ENCODE peak calls at places on chromosomes 12 and 14, in six cellular contexts. A is thyroid gland, I is astrocyte of the cerebellum, E is fibroblast of villous mesenchyme, F is GM12865, X is cardiac muscle cell. T is an unnamed sample.

GRCh38 chr12:49188205-49188915 is 520 bp downstream of the TUBA1A start:
- DNase-seq in A (peak), I (no peak), E (peak), F (peak), X (peak), T (no peak)

GRCh38 chr12:100058482-100059029 is 73.8 kb upstream of the ANKS1B start:
- DNase-seq in A (no peak), I (peak), E (peak), F (peak), X (peak), T (peak)

GRCh38 chr12:71694099-71694820 is 8.4 kb downstream of the TMEM19 start:
- DNase-seq in A (no peak), I (no peak), E (no peak), F (peak), X (peak), T (no peak)

GRCh38 chr12:108679282-108679681 is 45.6 kb upstream of the SELPLG start:
- DNase-seq in A (no peak), I (no peak), E (no peak), F (no peak), X (no peak), T (no peak)

GRCh38 chr12:32765906-32766305 is 10.2 kb upstream of the YARS2 start:
- DNase-seq in A (no peak), I (peak), E (peak), F (no peak), X (no peak), T (no peak)

GRCh38 chr12:27505771-27506170 is 18.2 kb upstream of the PPFIBP1 start:
- DNase-seq in A (peak), I (no peak), E (no peak), F (no peak), X (no peak), T (no peak)

GRCh38 chr14:64610049-64610746 is 60.4 kb downstream of the PPP1R36 start:
- DNase-seq in A (no peak), I (no peak), E (no peak), F (no peak), X (no peak), T (no peak)

GRCh38 chr14:64504897-64505771 is 564 bp downstream of the ZBTB1 start:
- DNase-seq in A (peak), I (peak), E (peak), F (peak), X (peak), T (no peak)

GRCh38 chr14:62168564-62169155 is 406.4 kb downstream of the SNAPC1 start:
- DNase-seq in A (no peak), I (no peak), E (no peak), F (no peak), X (no peak), T (no peak)

GRCh38 chr12:79934309-79935020 is 432 bp downstream of the PPP1R12A start:
- DNase-seq in A (peak), I (no peak), E (no peak), F (no peak), X (peak), T (no peak)

GRCh38 chr12:52130695-52131094 is 51.2 kb downstream of the SMIM41 start:
- DNase-seq in A (no peak), I (no peak), E (no peak), F (no peak), X (no peak), T (no peak)

GRCh38 chr14:53714495-53715389 is 241.9 kb downstream of the BMP4 start:
- DNase-seq in A (no peak), I (no peak), E (peak), F (no peak), X (no peak), T (no peak)

GRCh38 chr14:42779024-42779423 is 1172.3 kb downstream of the LRFN5 start:
- DNase-seq in A (no peak), I (peak), E (peak), F (no peak), X (no peak), T (no peak)

GRCh38 chr12:62808166-62808879 is 126.6 kb downstream of the PPM1H start:
- DNase-seq in A (no peak), I (no peak), E (no peak), F (peak), X (no peak), T (no peak)

GRCh38 chr14:69615471-69616407 is 4.3 kb downstream of the SUSD6 start:
- DNase-seq in A (peak), I (peak), E (peak), F (peak), X (no peak), T (no peak)

GRCh38 chr14:35944847-35945246 is 118.7 kb downstream of the BRMS1L start:
- DNase-seq in A (peak), I (no peak), E (no peak), F (peak), X (no peak), T (no peak)

GRCh38 chr14:76537912-76538647 is 162.1 kb downstream of the ESRRB start:
- DNase-seq in A (no peak), I (no peak), E (no peak), F (no peak), X (no peak), T (no peak)

GRCh38 chr14:102749833-102750775 is 27.1 kb upstream of the TRAF3 start:
- DNase-seq in A (no peak), I (no peak), E (no peak), F (no peak), X (no peak), T (no peak)

GRCh38 chr12:30822385-30823139 is 67.8 kb upstream of the CAPRIN2 start:
- DNase-seq in A (peak), I (no peak), E (peak), F (peak), X (peak), T (no peak)

GRCh38 chr14:34951286-34951685 is 31.5 kb upstream of the SRP54 start:
- DNase-seq in A (no peak), I (peak), E (peak), F (no peak), X (no peak), T (peak)

GRCh38 chr12:13853471-13853870 is 127.9 kb downstream of the GRIN2B start:
- DNase-seq in A (no peak), I (no peak), E (no peak), F (no peak), X (no peak), T (no peak)

GRCh38 chr12:72564120-72564519 is 291.9 kb downstream of the TRHDE start:
- DNase-seq in A (no peak), I (no peak), E (no peak), F (no peak), X (no peak), T (no peak)

GRCh38 chr12:132285991-132286681 is 43.3 kb downstream of the GALNT9 start:
- DNase-seq in A (peak), I (no peak), E (peak), F (no peak), X (peak), T (no peak)

GRCh38 chr12:102862486-102862885 is 54.6 kb downstream of the PAH start:
- DNase-seq in A (no peak), I (no peak), E (no peak), F (no peak), X (no peak), T (no peak)

GRCh38 chr14:100450736-100451135 is 127.6 kb downstream of the SLC25A47 start:
- DNase-seq in A (no peak), I (no peak), E (no peak), F (no peak), X (no peak), T (no peak)

GRCh38 chr12:67892289-67892688 is 97.0 kb upstream of the IFNG-AS1 start:
- DNase-seq in A (no peak), I (no peak), E (no peak), F (no peak), X (no peak), T (no peak)

GRCh38 chr12:24111591-24111990 is 162.1 kb upstream of the SOX5 start:
- DNase-seq in A (no peak), I (peak), E (peak), F (no peak), X (no peak), T (no peak)

GRCh38 chr12:48813464-48814312 is 4.6 kb upstream of the CACNB3 start:
- DNase-seq in A (peak), I (peak), E (peak), F (no peak), X (no peak), T (no peak)

GRCh38 chr12:118109088-118109487 is 5.3 kb upstream of the VSIG10 start:
- DNase-seq in A (no peak), I (no peak), E (no peak), F (no peak), X (peak), T (no peak)

GRCh38 chr12:64695550-64695949 is 63.7 kb downstream of the GNS start:
- DNase-seq in A (no peak), I (no peak), E (no peak), F (no peak), X (no peak), T (no peak)

GRCh38 chr14:45249847-45250575 is 3.0 kb downstream of the MIS18BP1 start:
- DNase-seq in A (no peak), I (peak), E (peak), F (peak), X (no peak), T (peak)

GRCh38 chr14:87829543-87829942 is 163.4 kb downstream of the GALC start:
- DNase-seq in A (no peak), I (no peak), E (no peak), F (no peak), X (no peak), T (no peak)

GRCh38 chr12:10457760-10458159 is 4.6 kb upstream of the KLRC1 start:
- DNase-seq in A (no peak), I (no peak), E (no peak), F (no peak), X (no peak), T (no peak)

GRCh38 chr12:88578821-88579518 is 1.3 kb downstream of the KITLG start:
- DNase-seq in A (no peak), I (no peak), E (no peak), F (no peak), X (peak), T (no peak)

GRCh38 chr12:88579572-88579940 is 715 bp downstream of the KITLG start:
- DNase-seq in A (peak), I (no peak), E (no peak), F (peak), X (peak), T (no peak)

GRCh38 chr12:88578274-88578673 is 2.0 kb downstream of the KITLG start:
- DNase-seq in A (no peak), I (no peak), E (no peak), F (no peak), X (no peak), T (no peak)

GRCh38 chr12:88577537-88577936 is 2.7 kb downstream of the KITLG start:
- DNase-seq in A (no peak), I (no peak), E (no peak), F (no peak), X (peak), T (no peak)

DNA sequence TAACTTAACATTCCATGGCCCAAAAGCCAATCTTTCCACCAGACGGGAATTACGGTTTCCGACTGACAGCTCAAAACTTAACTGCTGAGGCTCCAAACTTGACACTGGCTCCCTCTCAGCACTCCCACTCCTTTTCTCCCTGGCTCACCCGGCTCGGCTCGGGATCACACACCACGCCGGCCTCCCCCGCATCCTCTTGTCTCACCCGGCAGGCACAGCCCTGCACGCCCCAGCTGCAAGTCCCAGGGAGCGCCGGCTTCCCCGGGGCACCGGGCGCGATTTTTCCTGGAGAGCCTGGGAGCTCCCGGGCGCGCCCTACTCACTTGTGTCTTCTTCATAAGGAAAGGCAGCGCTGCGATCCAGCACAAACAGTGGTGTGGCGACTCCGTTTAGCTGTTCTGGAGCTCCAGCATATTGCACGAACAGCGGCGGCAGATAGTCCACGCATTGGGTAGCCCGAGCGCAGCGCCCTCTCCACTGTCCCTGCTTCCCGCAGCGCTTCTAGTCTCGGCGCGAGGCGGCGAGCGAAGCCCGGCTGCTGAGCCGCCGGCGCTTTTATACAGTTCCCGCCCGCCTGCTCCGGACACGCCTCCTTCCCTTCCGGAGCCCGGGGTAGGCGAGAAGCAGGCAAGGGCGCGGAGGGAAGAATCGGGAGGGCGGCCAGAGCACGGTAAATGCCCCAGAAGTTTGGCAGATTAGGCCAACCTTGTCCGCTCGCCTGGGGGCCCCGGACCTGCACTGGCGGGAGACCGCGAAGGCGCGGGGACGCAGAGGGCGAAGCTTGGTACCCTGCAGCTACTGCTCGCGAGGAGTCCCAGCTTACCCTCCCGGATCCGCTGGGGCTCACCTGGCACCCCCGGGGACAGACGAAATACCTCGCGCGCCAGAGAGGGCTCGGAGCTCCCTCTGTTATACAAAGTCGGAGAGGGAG is at the start of gene KITLG:
- DNase-seq in A (peak), I (peak), E (peak), F (peak), X (peak), T (no peak)
- TF ChIP-seq CTCF in A (no peak), I (peak), E (peak), F (no peak), X (peak), T (peak)

DNA sequence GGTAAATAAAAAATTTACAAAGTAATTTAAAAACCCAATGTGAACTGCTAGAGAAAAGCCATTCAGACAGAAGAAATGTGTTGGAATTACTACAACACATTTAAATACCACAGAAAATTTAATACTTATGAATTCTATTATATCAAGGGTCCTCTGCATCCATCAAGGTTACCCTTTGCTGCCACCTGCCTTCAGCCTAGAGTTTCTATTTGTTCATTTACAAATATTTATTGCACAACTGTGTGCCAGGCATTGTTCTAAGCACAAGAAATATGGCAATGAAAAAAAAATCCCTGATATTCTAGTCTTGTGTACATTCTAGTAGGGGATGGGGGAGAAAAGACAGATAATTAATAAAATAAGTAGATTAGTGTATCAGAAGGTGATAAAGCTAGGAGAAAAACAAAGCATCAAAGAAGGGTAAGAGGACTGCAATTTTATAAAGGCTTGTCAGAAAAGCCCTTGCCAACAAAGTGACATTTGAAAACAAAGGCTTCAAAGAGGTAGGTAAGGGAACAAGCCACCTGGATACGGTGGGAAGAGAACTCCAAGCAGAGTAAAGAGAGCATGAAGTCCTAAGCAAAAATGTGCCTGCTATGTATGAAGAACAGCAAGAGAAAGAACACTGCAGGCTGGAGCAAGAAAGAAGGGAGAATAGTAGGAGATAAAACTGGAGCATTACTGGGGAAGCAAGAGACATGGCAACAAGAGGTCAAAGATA is 59.1 kb upstream of the SLC6A13 start:
- DNase-seq in A (peak), I (no peak), E (peak), F (no peak), X (peak), T (no peak)
- TF ChIP-seq CTCF in A (peak), I (peak), E (no peak), F (no peak), X (no peak), T (no peak)

GRCh38 chr14:90109858-90110257 is 48.1 kb downstream of the KCNK13 start:
- DNase-seq in A (peak), I (no peak), E (no peak), F (no peak), X (no peak), T (no peak)
- TF ChIP-seq CTCF in A (no peak), I (peak), E (no peak), F (peak), X (peak), T (no peak)

GRCh38 chr12:20572451-20572850 is 122.7 kb upstream of the SLCO1C1 start:
- DNase-seq in A (no peak), I (no peak), E (no peak), F (no peak), X (no peak), T (no peak)
- TF ChIP-seq CTCF in A (no peak), I (no peak), E (no peak), F (no peak), X (no peak), T (no peak)

GRCh38 chr14:30330452-30330851 is 228.5 kb upstream of the G2E3 start:
- DNase-seq in A (no peak), I (no peak), E (peak), F (no peak), X (no peak), T (no peak)
- TF ChIP-seq CTCF in A (peak), I (peak), E (peak), F (peak), X (peak), T (peak)

GRCh38 chr12:88185279-88185678 is 43.2 kb downstream of the TMTC3 start:
- DNase-seq in A (no peak), I (no peak), E (no peak), F (no peak), X (no peak), T (no peak)
- TF ChIP-seq CTCF in A (no peak), I (no peak), E (no peak), F (no peak), X (no peak), T (no peak)

DNA sequence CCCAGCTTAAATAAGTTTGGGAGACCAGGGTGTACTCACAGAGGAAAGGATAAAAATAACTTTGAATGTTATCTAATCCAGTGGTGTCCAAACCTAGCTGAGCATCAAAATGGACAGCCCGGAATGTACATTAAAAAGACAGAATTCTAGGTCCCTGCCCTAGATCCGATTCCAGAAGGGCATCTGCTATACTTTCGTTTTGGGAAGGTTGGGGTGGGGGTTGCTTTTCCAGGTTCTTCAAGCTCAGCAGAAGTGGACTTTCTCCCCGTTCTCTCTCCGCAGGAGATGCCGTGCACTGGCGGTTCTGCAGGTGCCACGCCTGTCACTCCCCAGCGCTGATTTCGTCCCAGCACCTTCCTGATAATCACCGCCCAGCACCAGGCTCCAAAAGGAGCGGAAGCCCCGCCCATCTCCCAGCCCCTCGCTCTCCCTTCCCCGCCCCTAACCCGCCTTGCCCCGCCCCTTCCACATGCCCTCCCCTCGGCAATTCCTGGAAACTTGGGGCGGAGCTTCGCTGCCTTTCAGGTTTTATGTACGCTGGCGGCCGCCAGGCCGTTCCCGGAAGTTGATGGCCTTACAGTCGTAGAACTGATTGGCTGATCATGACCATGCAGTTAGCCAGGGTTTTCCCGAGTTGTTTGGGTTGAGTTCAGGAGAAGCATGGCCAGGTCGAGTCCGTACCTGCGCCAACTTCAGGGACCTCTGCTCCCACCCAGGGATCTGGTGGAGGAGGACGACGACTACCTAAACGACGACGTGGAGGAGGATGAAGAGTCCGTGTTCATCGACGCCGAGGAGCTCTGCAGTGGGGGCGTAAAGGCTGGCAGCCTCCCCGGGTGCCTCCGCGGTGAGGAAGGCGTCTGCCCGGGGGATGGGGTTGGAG is at the start of gene HELB:
- DNase-seq in A (peak), I (peak), E (peak), F (peak), X (peak), T (peak)
- TF ChIP-seq CTCF in A (peak), I (no peak), E (no peak), F (no peak), X (no peak), T (no peak)